ENCODE peak calls at places on chromosomes 16 and 17, in eight cellular contexts. L is pancreas, B is suprapubic skin, T is body of pancreas, Q is psoas muscle, S is BE2C, J is stomach, F is heart left ventricle. O is an unnamed sample. For H3K4me1, the result is how much of the 10 kb centered on the place peaks cover.

GRCh38 chr17:41403409-41404023 is 6.1 kb upstream of the KRT31 start:
- DNase-seq in Q (no peak), F (no peak), B (no peak), S (no peak), T (no peak), J (no peak), L (no peak), O (no peak)

GRCh38 chr16:77234611-77235010 is 35.4 kb downstream of the SYCE1L start:
- DNase-seq in L (no peak), Q (no peak), T (no peak), F (no peak), S (no peak), B (no peak), J (no peak), O (no peak)

GRCh38 chr17:8955021-8955420 is 10.5 kb downstream of the PIK3R5 start:
- DNase-seq in F (no peak), Q (no peak), S (no peak), L (no peak), T (no peak), J (no peak), B (peak), O (no peak)

GRCh38 chr17:81291662-81292061 is 3.4 kb downstream of the SLC38A10 start:
- DNase-seq in S (peak), J (peak), B (peak), F (peak), L (peak), Q (peak), T (peak), O (peak)

GRCh38 chr17:39239640-39240314 is 14.0 kb upstream of the STAC2 start:
- DNase-seq in J (peak), T (peak), L (peak), Q (no peak), S (peak), B (no peak), F (no peak), O (peak)

GRCh38 chr16:12904041-12904671 is 2.8 kb downstream of the SHISA9 start:
- DNase-seq in J (no peak), B (no peak), Q (no peak), T (no peak), S (no peak), F (no peak), L (no peak), O (no peak)

GRCh38 chr16:81625544-81626152 is 153.4 kb upstream of the PLCG2 start:
- DNase-seq in L (peak), S (no peak), J (peak), B (peak), T (peak), Q (peak), F (peak), O (no peak)

GRCh38 chr17:12187658-12188057 is 167.0 kb downstream of the MAP2K4 start:
- DNase-seq in Q (no peak), L (no peak), T (no peak), J (no peak), B (no peak), F (no peak), S (no peak), O (no peak)

GRCh38 chr17:37848690-37849616 is 75.3 kb upstream of the TBC1D3K start:
- DNase-seq in F (no peak), Q (no peak), T (no peak), J (no peak), B (no peak), L (no peak), S (no peak), O (no peak)

GRCh38 chr16:83615981-83616380 is 191.8 kb upstream of the HSBP1 start:
- DNase-seq in L (no peak), F (no peak), S (no peak), J (no peak), B (no peak), T (no peak), Q (no peak), O (no peak)

GRCh38 chr16:19330801-19331484 is 45.4 kb downstream of the CLEC19A start:
- DNase-seq in L (no peak), J (peak), B (no peak), S (no peak), F (no peak), T (no peak), Q (no peak), O (no peak)

GRCh38 chr17:21029515-21029914 is 13.3 kb downstream of the USP22 start:
- DNase-seq in T (no peak), Q (no peak), L (no peak), F (no peak), S (no peak), B (no peak), J (no peak), O (no peak)

GRCh38 chr16:3188925-3189825 is 1.2 kb downstream of the OR1F1 start:
- DNase-seq in B (no peak), Q (no peak), J (no peak), T (no peak), S (peak), F (no peak), L (no peak), O (no peak)

GRCh38 chr17:80647746-80648145 is 103.1 kb downstream of the RPTOR start:
- DNase-seq in T (no peak), Q (no peak), S (no peak), B (no peak), L (no peak), J (no peak), F (no peak), O (no peak)

GRCh38 chr17:66578781-66579489 is 256.0 kb upstream of the CACNG5 start:
- DNase-seq in B (no peak), L (no peak), S (no peak), J (no peak), Q (no peak), F (no peak), T (no peak), O (no peak)

GRCh38 chr17:78314683-78315354 is 45.1 kb downstream of the SOCS3 start:
- DNase-seq in T (no peak), L (no peak), J (no peak), F (no peak), B (peak), Q (no peak), S (no peak), O (peak)
- TF ChIP-seq CTCF in T (no peak), L (peak), J (no peak), F (no peak), B (no peak), Q (no peak), S (peak), O (no peak)

DNA sequence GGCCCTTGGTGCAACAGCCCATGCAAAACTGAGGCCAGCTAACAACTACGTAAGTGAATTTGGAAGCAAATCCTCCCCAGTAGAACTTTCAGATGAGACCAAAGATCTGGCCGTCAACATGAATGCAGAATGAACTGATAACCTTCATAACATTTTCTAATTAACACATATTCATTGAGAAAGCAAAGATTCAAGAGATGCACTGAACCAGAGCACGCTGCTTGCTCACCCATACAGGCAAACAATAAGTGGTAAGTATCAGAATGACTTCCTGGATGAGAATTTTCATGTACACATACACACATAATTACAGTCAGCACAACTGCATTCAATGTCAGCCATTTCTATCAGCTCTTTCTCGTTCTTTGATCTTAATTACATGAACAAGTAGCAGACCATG is 30.6 kb downstream of the XYLT1 start:
- DNase-seq in F (no peak), L (no peak), S (no peak), B (no peak), J (no peak), T (no peak), Q (no peak), O (no peak)
- H3K4me1 ChIP-seq in F (under half), L (under half), S (under half), B (under half), J (under half), T (under half), Q (under half), O (under half)

DNA sequence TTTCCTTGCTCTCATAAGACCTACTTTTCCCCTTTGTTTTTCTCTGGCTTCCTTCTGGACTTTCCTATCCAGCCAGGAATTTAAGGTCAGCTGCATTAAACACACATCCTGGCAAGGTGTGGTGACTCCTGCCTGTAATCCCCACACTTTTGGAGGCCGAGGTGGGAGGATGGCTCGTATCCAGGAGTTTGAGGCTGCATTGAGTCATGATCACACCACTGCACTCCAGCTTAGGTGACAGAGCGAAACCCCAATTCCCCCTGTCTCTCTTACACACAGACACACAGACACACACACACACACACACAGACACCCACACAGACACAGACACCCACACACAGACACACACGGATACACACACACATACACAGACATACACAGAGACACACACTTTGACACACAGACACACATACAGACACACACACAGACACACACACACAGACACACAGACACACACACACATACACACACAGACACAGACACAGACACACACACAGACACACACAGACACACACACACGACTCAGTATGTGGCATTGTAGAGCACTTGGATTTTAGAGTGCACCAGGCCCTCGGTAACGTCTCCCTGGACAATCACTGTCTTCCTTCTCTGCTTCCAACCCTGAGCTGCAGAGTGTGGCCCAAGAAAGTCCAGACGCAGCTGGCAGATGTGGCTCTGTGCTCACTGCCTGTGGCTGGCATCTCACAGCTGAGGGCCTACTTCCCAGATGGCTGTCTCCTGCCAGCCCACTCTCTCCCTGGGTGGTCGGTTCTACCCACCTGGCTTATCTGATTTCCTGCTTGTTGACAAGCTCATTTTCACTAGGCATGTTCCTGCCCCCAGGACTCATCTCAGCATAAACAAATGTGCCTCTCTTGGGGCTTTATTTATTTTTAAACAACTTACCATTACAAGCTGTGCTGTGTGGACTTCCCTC is 39.0 kb downstream of the NLRP1 start:
- DNase-seq in T (no peak), S (no peak), F (no peak), B (no peak), L (no peak), J (no peak), Q (no peak), O (no peak)
- H3K4me3 ChIP-seq in T (no peak), S (no peak), F (no peak), B (no peak), L (no peak), J (no peak), Q (no peak), O (no peak)

GRCh38 chr16:30609928-30610839 is at the start of gene ZNF689:
- DNase-seq in F (peak), J (peak), S (peak), B (peak), T (peak), L (peak), Q (peak), O (peak)
- TF ChIP-seq CTCF in F (no peak), J (peak), S (no peak), B (no peak), T (no peak), L (no peak), Q (no peak), O (no peak)